ENCODE peak calls at places on chromosomes 6 and 20, in eight cellular contexts. F is CD4-positive, alpha-beta T cell; I is kidney epithelial cell; B is progenitor cell of endocrine pancreas; L is foreskin fibroblast; Q is bronchial epithelial cell; V is neural crest cell; D is IMR-90. P is an unnamed sample.

GRCh38 chr20:419556-420168 is 11.6 kb downstream of the RBCK1 start:
- DNase-seq in F (no peak), I (no peak), B (no peak), L (no peak), Q (no peak), V (no peak), D (no peak), P (no peak)

GRCh38 chr6:130949553-130949952 is 113.5 kb downstream of the EPB41L2 start:
- DNase-seq in F (no peak), I (no peak), B (no peak), L (no peak), Q (no peak), V (no peak), D (no peak), P (no peak)

GRCh38 chr20:33685328-33686007 is 717 bp downstream of the E2F1 start:
- DNase-seq in F (no peak), I (no peak), B (peak; percentile 50), L (no peak), Q (peak; percentile 8), V (peak; percentile 64), D (no peak), P (no peak)

GRCh38 chr6:163383912-163384311 is 30.6 kb upstream of the QKI start:
- DNase-seq in F (no peak), I (no peak), B (no peak), L (no peak), Q (peak; percentile 86), V (no peak), D (peak; percentile 21), P (no peak)

GRCh38 chr6:78492351-78493010 is 374.9 kb upstream of the IRAK1BP1 start:
- DNase-seq in F (no peak), I (no peak), B (no peak), L (peak; percentile 27), Q (peak; percentile 73), V (no peak), D (peak; percentile 43), P (no peak)

GRCh38 chr20:834151-834747 is 734 bp downstream of the FAM110A start:
- DNase-seq in F (no peak), I (no peak), B (no peak), L (no peak), Q (no peak), V (no peak), D (no peak), P (no peak)

GRCh38 chr20:23749746-23750145 is 989 bp downstream of the CST1 start:
- DNase-seq in F (no peak), I (no peak), B (no peak), L (no peak), Q (no peak), V (no peak), D (no peak), P (no peak)

GRCh38 chr20:24033151-24033550 is 44.6 kb upstream of the GGTLC1 start:
- DNase-seq in F (no peak), I (no peak), B (no peak), L (no peak), Q (no peak), V (no peak), D (no peak), P (no peak)

GRCh38 chr20:45100563-45101245 is at the start of gene KCNS1:
- DNase-seq in F (no peak), I (no peak), B (peak; percentile 53), L (no peak), Q (no peak), V (peak; percentile 41), D (no peak), P (peak; percentile 59)

GRCh38 chr6:168134399-168135201 is 55.6 kb upstream of the FRMD1 start:
- DNase-seq in F (no peak), I (no peak), B (peak; percentile 9), L (no peak), Q (no peak), V (no peak), D (no peak), P (no peak)

GRCh38 chr6:52749546-52750152 is 13.6 kb downstream of the GSTA2 start:
- DNase-seq in F (no peak), I (no peak), B (no peak), L (no peak), Q (no peak), V (no peak), D (no peak), P (no peak)

GRCh38 chr6:163813979-163814493 is 399.5 kb downstream of the QKI start:
- DNase-seq in F (no peak), I (no peak), B (no peak), L (no peak), Q (no peak), V (no peak), D (no peak), P (no peak)

GRCh38 chr6:100078509-100078908 is 84.5 kb upstream of the MCHR2 start:
- DNase-seq in F (no peak), I (no peak), B (no peak), L (no peak), Q (peak; percentile 37), V (no peak), D (peak; percentile 19), P (peak; percentile 7)

GRCh38 chr6:43171284-43172126 is 436 bp downstream of the SRF start:
- DNase-seq in F (peak; percentile 27), I (no peak), B (peak; percentile 35), L (no peak), Q (no peak), V (peak; percentile 36), D (no peak), P (peak; percentile 48)

GRCh38 chr20:51562027-51562333 is 19.5 kb upstream of the NFATC2 start:
- DNase-seq in F (no peak), I (no peak), B (no peak), L (no peak), Q (no peak), V (no peak), D (peak; percentile 19), P (no peak)

GRCh38 chr6:106530502-106530901 is 98.8 kb downstream of the RTN4IP1 start:
- DNase-seq in F (no peak), I (no peak), B (no peak), L (peak; percentile 75), Q (no peak), V (no peak), D (peak; percentile 54), P (no peak)

GRCh38 chr6:33014841-33015634 is 5.6 kb upstream of the HLA-DOA start:
- DNase-seq in F (peak; percentile 8), I (peak; percentile 44), B (peak; percentile 49), L (peak; percentile 73), Q (peak; percentile 78), V (peak; percentile 51), D (peak; percentile 86), P (peak; percentile 68)

GRCh38 chr6:111808493-111808892 is 64.8 kb downstream of the FYN start:
- DNase-seq in F (no peak), I (no peak), B (no peak), L (no peak), Q (no peak), V (no peak), D (no peak), P (no peak)

GRCh38 chr6:73585566-73586415 is 65.0 kb upstream of the EEF1A1 start:
- DNase-seq in F (peak; percentile 6), I (peak; percentile 55), B (no peak), L (peak; percentile 58), Q (peak; percentile 69), V (no peak), D (peak; percentile 85), P (peak; percentile 15)

GRCh38 chr6:100257661-100258395 is 206.9 kb downstream of the SIM1 start:
- DNase-seq in F (no peak), I (peak; percentile 56), B (no peak), L (peak; percentile 35), Q (peak; percentile 34), V (no peak), D (peak; percentile 68), P (no peak)

GRCh38 chr6:109472132-109472995 is 10.7 kb downstream of the ZBTB24 start:
- DNase-seq in F (no peak), I (no peak), B (no peak), L (no peak), Q (no peak), V (no peak), D (no peak), P (no peak)

GRCh38 chr6:90643366-90643765 is 56.5 kb upstream of the MAP3K7 start:
- DNase-seq in F (no peak), I (no peak), B (no peak), L (no peak), Q (no peak), V (no peak), D (no peak), P (no peak)

GRCh38 chr20:16245879-16246278 is 327.4 kb downstream of the KIF16B start:
- DNase-seq in F (no peak), I (no peak), B (no peak), L (no peak), Q (no peak), V (no peak), D (no peak), P (no peak)

GRCh38 chr6:168274046-168274952 is 45.3 kb downstream of the DACT2 start:
- DNase-seq in F (no peak), I (peak; percentile 62), B (peak; percentile 55), L (no peak), Q (no peak), V (no peak), D (no peak), P (no peak)

GRCh38 chr6:116932496-116932895 is 55.5 kb downstream of the RFX6 start:
- DNase-seq in F (no peak), I (no peak), B (no peak), L (no peak), Q (no peak), V (no peak), D (no peak), P (no peak)

GRCh38 chr6:2697291-2697690 is 53.4 kb downstream of the MYLK4 start:
- DNase-seq in F (no peak), I (no peak), B (no peak), L (no peak), Q (no peak), V (no peak), D (no peak), P (no peak)

GRCh38 chr6:2693191-2693590 is 57.5 kb downstream of the MYLK4 start:
- DNase-seq in F (no peak), I (no peak), B (no peak), L (no peak), Q (no peak), V (no peak), D (no peak), P (no peak)

GRCh38 chr6:2695464-2696095 is 55.1 kb downstream of the MYLK4 start:
- DNase-seq in F (no peak), I (no peak), B (no peak), L (no peak), Q (peak; percentile 61), V (no peak), D (peak; percentile 57), P (no peak)
- TF ChIP-seq CTCF in F (no peak), I (peak; percentile 35), B (peak; percentile 41), L (peak; percentile 15), Q (peak; percentile 24), V (peak; percentile 56), D (peak; percentile 63), P (no peak)

GRCh38 chr20:46715292-46715756 is 5.9 kb downstream of the SLC2A10 start:
- DNase-seq in F (no peak), I (no peak), B (no peak), L (peak; percentile 42), Q (peak; percentile 34), V (no peak), D (peak; percentile 80), P (peak; percentile 30)
- TF ChIP-seq CTCF in F (no peak), I (no peak), B (no peak), L (no peak), Q (no peak), V (peak; percentile 21), D (no peak), P (peak; percentile 17)

GRCh38 chr6:7811441-7811840 is 85.5 kb downstream of the BMP6 start:
- DNase-seq in F (no peak), I (no peak), B (no peak), L (peak; percentile 7), Q (no peak), V (no peak), D (no peak), P (no peak)
- TF ChIP-seq CTCF in F (no peak), I (no peak), B (no peak), L (no peak), Q (no peak), V (no peak), D (no peak), P (no peak)

GRCh38 chr6:13272131-13273046 is 55.9 kb downstream of the TBC1D7 start:
- DNase-seq in F (no peak), I (peak; percentile 83), B (no peak), L (no peak), Q (no peak), V (peak; percentile 30), D (no peak), P (no peak)
- TF ChIP-seq CTCF in F (no peak), I (no peak), B (no peak), L (no peak), Q (no peak), V (no peak), D (no peak), P (no peak)